ENCODE peak calls at places on chromosome 2, in six cellular contexts. One of them, this sample, is unnamed.

GRCh38 chr2:187842978-187843847 is 289.0 kb upstream of the TFPI start:
- DNase-seq in SK-N-SH: peak; percentile 15
- DNase-seq in GM12878: no peak
- DNase-seq in HepG2: peak; percentile 64
- DNase-seq in H1: no peak
- DNase-seq in K562: peak; percentile 21
- DNase-seq in this sample: peak; percentile 15

GRCh38 chr2:236738030-236738429 is 168.4 kb downstream of the ACKR3 start:
- DNase-seq in HepG2: no peak
- DNase-seq in GM12878: no peak
- DNase-seq in K562: no peak
- DNase-seq in SK-N-SH: no peak
- DNase-seq in H1: no peak
- DNase-seq in this sample: no peak

GRCh38 chr2:111617299-111617803 is 266.6 kb downstream of the ANAPC1 start:
- DNase-seq in SK-N-SH: no peak
- DNase-seq in HepG2: peak; percentile 85
- DNase-seq in H1: no peak
- DNase-seq in K562: no peak
- DNase-seq in GM12878: no peak
- DNase-seq in this sample: no peak

GRCh38 chr2:197677483-197677882 is 2.1 kb upstream of the RFTN2 start:
- DNase-seq in SK-N-SH: no peak
- DNase-seq in H1: no peak
- DNase-seq in HepG2: no peak
- DNase-seq in K562: no peak
- DNase-seq in GM12878: no peak
- DNase-seq in this sample: no peak

GRCh38 chr2:58900664-58901063 is 659.5 kb upstream of the FANCL start:
- DNase-seq in K562: no peak
- DNase-seq in HepG2: no peak
- DNase-seq in GM12878: no peak
- DNase-seq in SK-N-SH: no peak
- DNase-seq in H1: no peak
- DNase-seq in this sample: no peak

GRCh38 chr2:105417789-105418475 is 19.1 kb upstream of the FHL2 start:
- DNase-seq in K562: peak; percentile 83
- DNase-seq in HepG2: no peak
- DNase-seq in GM12878: no peak
- DNase-seq in SK-N-SH: no peak
- DNase-seq in H1: no peak
- DNase-seq in this sample: no peak

GRCh38 chr2:193276988-193277387 is 1082.3 kb upstream of the TMEFF2 start:
- DNase-seq in H1: no peak
- DNase-seq in K562: no peak
- DNase-seq in SK-N-SH: no peak
- DNase-seq in HepG2: no peak
- DNase-seq in GM12878: no peak
- DNase-seq in this sample: no peak

GRCh38 chr2:236960516-236960915 is 125.2 kb upstream of the COPS8 start:
- DNase-seq in SK-N-SH: no peak
- DNase-seq in K562: no peak
- DNase-seq in H1: no peak
- DNase-seq in GM12878: no peak
- DNase-seq in HepG2: no peak
- DNase-seq in this sample: no peak

GRCh38 chr2:14082640-14083039 is 549.9 kb upstream of the LRATD1 start:
- DNase-seq in K562: no peak
- DNase-seq in H1: no peak
- DNase-seq in SK-N-SH: no peak
- DNase-seq in HepG2: no peak
- DNase-seq in GM12878: no peak
- DNase-seq in this sample: no peak

GRCh38 chr2:84338069-84338468 is 121.0 kb downstream of the SUCLG1 start:
- DNase-seq in H1: no peak
- DNase-seq in HepG2: no peak
- DNase-seq in GM12878: no peak
- DNase-seq in SK-N-SH: peak; percentile 4
- DNase-seq in K562: no peak
- DNase-seq in this sample: no peak

GRCh38 chr2:167769020-167769419 is 478.4 kb downstream of the STK39 start:
- DNase-seq in H1: no peak
- DNase-seq in GM12878: no peak
- DNase-seq in HepG2: no peak
- DNase-seq in SK-N-SH: no peak
- DNase-seq in K562: no peak
- DNase-seq in this sample: no peak

GRCh38 chr2:88603146-88603545 is 24.1 kb downstream of the EIF2AK3 start:
- DNase-seq in H1: no peak
- DNase-seq in SK-N-SH: no peak
- DNase-seq in HepG2: no peak
- DNase-seq in GM12878: no peak
- DNase-seq in K562: no peak
- DNase-seq in this sample: no peak

GRCh38 chr2:144515694-144516416 is 4.1 kb downstream of the ZEB2 start:
- DNase-seq in SK-N-SH: peak; percentile 76
- DNase-seq in GM12878: no peak
- DNase-seq in HepG2: no peak
- DNase-seq in H1: no peak
- DNase-seq in K562: peak; percentile 49
- DNase-seq in this sample: no peak

GRCh38 chr2:53259395-53260009 is 508.1 kb upstream of the CHAC2 start:
- DNase-seq in H1: no peak
- DNase-seq in K562: no peak
- DNase-seq in SK-N-SH: no peak
- DNase-seq in GM12878: no peak
- DNase-seq in HepG2: no peak
- DNase-seq in this sample: no peak

GRCh38 chr2:9708683-9709538 is 78.1 kb upstream of the YWHAQ start:
- DNase-seq in H1: no peak
- DNase-seq in GM12878: no peak
- DNase-seq in K562: no peak
- DNase-seq in SK-N-SH: no peak
- DNase-seq in HepG2: no peak
- DNase-seq in this sample: no peak
- TF ChIP-seq CHD2 in H1: no peak
- TF ChIP-seq CHD2 in GM12878: no peak
- TF ChIP-seq CHD2 in K562: no peak
- TF ChIP-seq CHD2 in SK-N-SH: no peak
- TF ChIP-seq CHD2 in HepG2: no peak
- TF ChIP-seq CHD2 in this sample: no peak

GRCh38 chr2:119856469-119856901 is 96.8 kb downstream of the PTPN4 start:
- DNase-seq in GM12878: no peak
- DNase-seq in H1: no peak
- DNase-seq in SK-N-SH: no peak
- DNase-seq in K562: peak; percentile 23
- DNase-seq in HepG2: no peak
- DNase-seq in this sample: no peak

GRCh38 chr2:119859528-119859927 is 99.8 kb downstream of the PTPN4 start:
- DNase-seq in GM12878: no peak
- DNase-seq in H1: no peak
- DNase-seq in SK-N-SH: no peak
- DNase-seq in K562: no peak
- DNase-seq in HepG2: no peak
- DNase-seq in this sample: no peak

GRCh38 chr2:119860924-119861323 is 101.2 kb downstream of the PTPN4 start:
- DNase-seq in GM12878: no peak
- DNase-seq in SK-N-SH: no peak
- DNase-seq in H1: no peak
- DNase-seq in K562: no peak
- DNase-seq in HepG2: no peak
- DNase-seq in this sample: no peak

GRCh38 chr2:119853777-119854399 is 94.2 kb downstream of the PTPN4 start:
- DNase-seq in H1: no peak
- DNase-seq in GM12878: no peak
- DNase-seq in HepG2: no peak
- DNase-seq in SK-N-SH: no peak
- DNase-seq in K562: no peak
- DNase-seq in this sample: no peak

GRCh38 chr2:119857742-119858141 is 98.0 kb downstream of the PTPN4 start:
- DNase-seq in SK-N-SH: no peak
- DNase-seq in H1: no peak
- DNase-seq in K562: no peak
- DNase-seq in GM12878: no peak
- DNase-seq in HepG2: no peak
- DNase-seq in this sample: no peak
- TF ChIP-seq RAD21 in SK-N-SH: no peak
- TF ChIP-seq RAD21 in H1: no peak
- TF ChIP-seq RAD21 in K562: no peak
- TF ChIP-seq RAD21 in GM12878: no peak
- TF ChIP-seq RAD21 in HepG2: no peak
- TF ChIP-seq RAD21 in this sample: no peak

DNA sequence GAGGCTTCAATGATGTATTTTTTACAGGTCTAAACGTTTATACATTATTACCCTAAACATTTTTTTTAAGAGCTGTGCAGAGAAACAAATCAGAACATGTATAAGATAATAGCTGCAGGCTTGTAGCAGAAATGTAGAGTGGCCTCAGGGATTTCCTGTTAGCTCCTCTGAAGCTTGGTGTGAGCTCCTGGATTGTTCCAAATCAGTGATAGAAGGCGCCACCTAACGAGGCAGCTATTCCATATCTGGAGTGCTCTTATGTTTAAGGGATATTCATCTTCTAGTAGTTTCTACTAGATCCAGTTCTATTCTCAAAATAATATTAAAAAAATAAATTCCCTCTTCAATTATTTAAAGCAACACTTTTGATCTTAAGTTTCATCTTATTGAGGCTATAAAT is 93.1 kb downstream of the LRP1B start:
- DNase-seq in K562: no peak
- DNase-seq in H1: no peak
- DNase-seq in HepG2: no peak
- DNase-seq in SK-N-SH: no peak
- DNase-seq in GM12878: no peak
- DNase-seq in this sample: peak; percentile 1
- TF ChIP-seq CHD2 in K562: no peak
- TF ChIP-seq CHD2 in H1: no peak
- TF ChIP-seq CHD2 in HepG2: no peak
- TF ChIP-seq CHD2 in SK-N-SH: no peak
- TF ChIP-seq CHD2 in GM12878: no peak
- TF ChIP-seq CHD2 in this sample: no peak

GRCh38 chr2:207188601-207189000 is 22.9 kb upstream of the KLF7 start:
- DNase-seq in K562: no peak
- DNase-seq in GM12878: no peak
- DNase-seq in HepG2: no peak
- DNase-seq in SK-N-SH: no peak
- DNase-seq in H1: no peak
- DNase-seq in this sample: no peak
- TF ChIP-seq RAD21 in K562: no peak
- TF ChIP-seq RAD21 in GM12878: no peak
- TF ChIP-seq RAD21 in HepG2: no peak
- TF ChIP-seq RAD21 in SK-N-SH: no peak
- TF ChIP-seq RAD21 in H1: no peak
- TF ChIP-seq RAD21 in this sample: no peak

GRCh38 chr2:6800553-6800952 is 65.2 kb downstream of the CMPK2 start:
- DNase-seq in HepG2: peak; percentile 21
- DNase-seq in SK-N-SH: no peak
- DNase-seq in K562: no peak
- DNase-seq in H1: no peak
- DNase-seq in GM12878: no peak
- DNase-seq in this sample: no peak
- TF ChIP-seq CHD2 in HepG2: no peak
- TF ChIP-seq CHD2 in SK-N-SH: no peak
- TF ChIP-seq CHD2 in K562: no peak
- TF ChIP-seq CHD2 in H1: no peak
- TF ChIP-seq CHD2 in GM12878: no peak
- TF ChIP-seq CHD2 in this sample: no peak

DNA sequence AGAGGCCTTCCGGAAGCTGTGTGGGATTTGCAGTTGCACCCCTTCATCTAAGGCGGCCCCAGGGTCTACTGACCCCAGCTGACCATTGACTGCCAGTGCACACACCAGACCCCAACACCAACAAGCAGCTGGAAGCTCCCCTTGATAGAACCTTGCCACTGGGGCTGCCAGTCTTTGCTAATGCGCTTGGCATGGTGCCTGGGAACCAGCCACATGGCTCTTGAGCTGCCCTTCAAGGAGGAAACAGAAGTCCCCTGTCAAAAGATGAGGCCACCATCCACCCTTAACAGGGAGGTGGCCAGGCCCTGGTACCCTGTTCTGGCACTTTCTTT is 8.5 kb downstream of the ALPI start:
- DNase-seq in HepG2: no peak
- DNase-seq in SK-N-SH: peak; percentile 37
- DNase-seq in H1: no peak
- DNase-seq in K562: no peak
- DNase-seq in GM12878: no peak
- DNase-seq in this sample: no peak
- TF ChIP-seq RAD21 in HepG2: no peak
- TF ChIP-seq RAD21 in SK-N-SH: no peak
- TF ChIP-seq RAD21 in H1: no peak
- TF ChIP-seq RAD21 in K562: no peak
- TF ChIP-seq RAD21 in GM12878: no peak
- TF ChIP-seq RAD21 in this sample: no peak

GRCh38 chr2:64873472-64873924 is 115.7 kb upstream of the SLC1A4 start:
- DNase-seq in K562: peak; percentile 77
- DNase-seq in GM12878: no peak
- DNase-seq in H1: no peak
- DNase-seq in SK-N-SH: peak; percentile 87
- DNase-seq in HepG2: peak; percentile 53
- DNase-seq in this sample: peak; percentile 65
- TF ChIP-seq CHD2 in K562: no peak
- TF ChIP-seq CHD2 in GM12878: no peak
- TF ChIP-seq CHD2 in H1: no peak
- TF ChIP-seq CHD2 in SK-N-SH: no peak
- TF ChIP-seq CHD2 in HepG2: no peak
- TF ChIP-seq CHD2 in this sample: no peak

GRCh38 chr2:24513266-24513665 is 22.2 kb downstream of the NCOA1 start:
- DNase-seq in GM12878: no peak
- DNase-seq in SK-N-SH: no peak
- DNase-seq in K562: no peak
- DNase-seq in HepG2: no peak
- DNase-seq in H1: no peak
- DNase-seq in this sample: no peak

GRCh38 chr2:24512836-24513235 is 21.8 kb downstream of the NCOA1 start:
- DNase-seq in SK-N-SH: no peak
- DNase-seq in H1: no peak
- DNase-seq in GM12878: no peak
- DNase-seq in HepG2: no peak
- DNase-seq in K562: no peak
- DNase-seq in this sample: no peak

GRCh38 chr2:24511894-24512293 is 20.8 kb downstream of the NCOA1 start:
- DNase-seq in K562: no peak
- DNase-seq in SK-N-SH: no peak
- DNase-seq in GM12878: no peak
- DNase-seq in HepG2: no peak
- DNase-seq in H1: no peak
- DNase-seq in this sample: no peak

GRCh38 chr2:24513672-24514071 is 22.6 kb downstream of the NCOA1 start:
- DNase-seq in K562: no peak
- DNase-seq in H1: no peak
- DNase-seq in HepG2: no peak
- DNase-seq in SK-N-SH: no peak
- DNase-seq in GM12878: no peak
- DNase-seq in this sample: no peak

GRCh38 chr2:24512404-24512803 is 21.4 kb downstream of the NCOA1 start:
- DNase-seq in H1: no peak
- DNase-seq in K562: no peak
- DNase-seq in HepG2: no peak
- DNase-seq in GM12878: no peak
- DNase-seq in SK-N-SH: no peak
- DNase-seq in this sample: no peak
- TF ChIP-seq RAD21 in H1: no peak
- TF ChIP-seq RAD21 in K562: no peak
- TF ChIP-seq RAD21 in HepG2: no peak
- TF ChIP-seq RAD21 in GM12878: no peak
- TF ChIP-seq RAD21 in SK-N-SH: no peak
- TF ChIP-seq RAD21 in this sample: no peak